ENCODE peak calls at places on chromosomes 1 and 21, in six cellular contexts. P is K562, E is IMR-90, R is prostate gland, Q is HCT116, M is ovary. G is an unnamed sample. For H3K4me1, the result is how much of the 10 kb centered on the place peaks cover.

GRCh38 chr1:225746361-225747179 is 31.1 kb upstream of the SRP9 start:
- DNase-seq in P (no peak), E (peak), R (peak), Q (peak), M (peak), G (peak)

GRCh38 chr1:236103646-236104218 is 38.6 kb upstream of the GPR137B start:
- DNase-seq in P (peak), E (peak), R (peak), Q (no peak), M (peak), G (peak)

GRCh38 chr1:97920275-97920831 is 481 bp downstream of the DPYD start:
- DNase-seq in P (no peak), E (peak), R (no peak), Q (no peak), M (no peak), G (no peak)

GRCh38 chr1:53134961-53135734 is 7.3 kb downstream of the SLC1A7 start:
- DNase-seq in P (peak), E (peak), R (no peak), Q (no peak), M (no peak), G (no peak)

GRCh38 chr1:36738245-36738644 is 255.5 kb upstream of the CSF3R start:
- DNase-seq in P (no peak), E (no peak), R (no peak), Q (no peak), M (no peak), G (no peak)

GRCh38 chr1:59500970-59501742 is 204.3 kb downstream of the FGGY start:
- DNase-seq in P (no peak), E (no peak), R (no peak), Q (no peak), M (no peak), G (no peak)

GRCh38 chr1:150813028-150813707 is 5.1 kb upstream of the CTSK start:
- DNase-seq in P (peak), E (peak), R (peak), Q (peak), M (peak), G (peak)

GRCh38 chr1:180633092-180634045 is 1.5 kb downstream of the XPR1 start:
- DNase-seq in P (no peak), E (peak), R (no peak), Q (no peak), M (no peak), G (no peak)

GRCh38 chr1:90706437-90707362 is 10.4 kb downstream of the BARHL2 start:
- DNase-seq in P (no peak), E (no peak), R (no peak), Q (no peak), M (no peak), G (peak)

GRCh38 chr1:219264557-219264956 is 90.9 kb downstream of the LYPLAL1 start:
- DNase-seq in P (no peak), E (no peak), R (no peak), Q (no peak), M (no peak), G (no peak)
- H3K4me1 ChIP-seq in P (under half), E (under half), R (under half), Q (under half), M (under half), G (under half)

GRCh38 chr1:201537966-201538617 is 835 bp upstream of the NAV1 start:
- DNase-seq in P (no peak), E (no peak), R (no peak), Q (no peak), M (no peak), G (no peak)

GRCh38 chr1:201540846-201541735 is 2.2 kb downstream of the NAV1 start:
- DNase-seq in P (no peak), E (no peak), R (no peak), Q (no peak), M (no peak), G (no peak)

GRCh38 chr1:201537467-201537866 is 1.5 kb upstream of the NAV1 start:
- DNase-seq in P (no peak), E (no peak), R (no peak), Q (no peak), M (no peak), G (no peak)

GRCh38 chr1:201538618-201539551 is at the start of gene NAV1:
- DNase-seq in P (peak), E (peak), R (no peak), Q (no peak), M (peak), G (no peak)

DNA sequence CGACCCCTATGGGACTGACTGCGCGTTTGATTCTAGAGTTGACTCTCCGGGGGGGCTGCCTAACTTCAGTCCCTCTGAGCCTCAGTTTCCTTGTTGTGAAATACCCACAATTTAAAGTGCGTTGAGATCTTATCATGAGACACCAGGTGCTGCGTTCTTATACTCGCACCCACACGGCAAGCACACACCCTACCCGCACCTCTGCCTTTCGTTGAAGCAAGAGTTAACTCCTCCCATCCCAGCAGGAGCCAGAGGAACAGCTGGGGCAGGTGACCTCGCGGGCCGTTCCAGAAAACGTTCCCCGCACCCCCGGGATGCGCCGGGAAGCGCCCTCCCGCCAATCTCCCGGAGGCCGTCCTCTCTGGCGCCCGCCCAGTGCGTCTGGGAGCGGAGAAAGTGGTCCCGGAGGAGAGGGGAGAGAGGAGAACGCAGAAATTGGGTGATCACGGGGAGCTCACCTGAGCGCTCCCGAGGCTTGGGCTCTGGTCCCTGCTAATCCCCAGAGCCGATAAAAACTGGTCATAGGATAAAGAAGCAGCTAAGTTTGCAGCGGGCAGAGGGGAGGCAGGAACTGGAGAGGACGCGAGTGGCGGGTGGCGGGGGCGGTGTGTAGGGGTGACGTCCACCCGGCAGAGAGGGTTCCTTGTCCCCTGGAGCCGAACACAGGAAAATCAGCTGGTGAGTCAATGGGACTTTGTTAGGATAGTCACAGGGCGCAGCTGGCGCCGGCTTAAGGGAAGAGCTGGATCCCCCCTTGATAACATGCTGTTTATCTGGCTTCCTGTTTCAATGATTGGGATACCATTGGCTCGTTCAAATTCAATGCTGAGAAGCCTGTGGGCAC is 856 bp downstream of the NAV1 start:
- DNase-seq in P (no peak), E (peak), R (no peak), Q (no peak), M (peak), G (peak)
- TF ChIP-seq POLR2A in P (no peak), E (peak), R (no peak), Q (no peak), M (peak), G (no peak)

DNA sequence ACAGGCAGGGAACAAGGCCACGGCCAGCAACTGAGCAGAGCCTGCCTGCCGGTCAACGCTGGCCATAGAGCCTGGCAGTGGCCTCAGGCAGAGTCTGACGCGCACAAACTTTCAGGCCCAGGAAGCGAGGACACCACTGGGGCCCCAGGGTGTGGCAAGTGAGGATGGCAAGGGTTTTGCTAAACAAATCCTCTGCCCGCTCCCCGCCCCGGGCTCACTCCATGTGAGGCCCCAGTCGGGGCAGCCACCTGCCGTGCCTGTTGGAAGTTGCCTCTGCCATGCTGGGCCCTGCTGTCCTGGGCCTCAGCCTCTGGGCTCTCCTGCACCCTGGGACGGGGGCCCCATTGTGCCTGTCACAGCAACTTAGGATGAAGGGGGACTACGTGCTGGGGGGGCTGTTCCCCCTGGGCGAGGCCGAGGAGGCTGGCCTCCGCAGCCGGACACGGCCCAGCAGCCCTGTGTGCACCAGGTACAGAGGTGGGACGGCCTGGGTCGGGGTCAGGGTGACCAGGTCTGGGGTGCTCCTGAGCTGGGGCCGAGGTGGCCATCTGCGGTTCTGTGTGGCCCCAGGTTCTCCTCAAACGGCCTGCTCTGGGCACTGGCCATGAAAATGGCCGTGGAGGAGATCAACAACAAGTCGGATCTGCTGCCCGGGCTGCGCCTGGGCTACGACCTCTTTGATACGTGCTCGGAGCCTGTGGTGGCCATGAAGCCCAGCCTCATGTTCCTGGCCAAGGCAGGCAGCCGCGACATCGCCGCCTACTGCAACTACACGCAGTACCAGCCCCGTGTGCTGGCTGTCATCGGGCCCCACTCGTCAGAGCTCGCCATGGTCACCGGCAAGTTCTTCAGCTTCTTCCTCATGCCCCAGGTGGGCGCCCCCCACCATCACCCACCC is at the start of gene TAS1R3:
- DNase-seq in P (no peak), E (no peak), R (no peak), Q (no peak), M (no peak), G (no peak)
- H3K27ac ChIP-seq in P (no peak), E (no peak), R (no peak), Q (peak), M (no peak), G (no peak)

DNA sequence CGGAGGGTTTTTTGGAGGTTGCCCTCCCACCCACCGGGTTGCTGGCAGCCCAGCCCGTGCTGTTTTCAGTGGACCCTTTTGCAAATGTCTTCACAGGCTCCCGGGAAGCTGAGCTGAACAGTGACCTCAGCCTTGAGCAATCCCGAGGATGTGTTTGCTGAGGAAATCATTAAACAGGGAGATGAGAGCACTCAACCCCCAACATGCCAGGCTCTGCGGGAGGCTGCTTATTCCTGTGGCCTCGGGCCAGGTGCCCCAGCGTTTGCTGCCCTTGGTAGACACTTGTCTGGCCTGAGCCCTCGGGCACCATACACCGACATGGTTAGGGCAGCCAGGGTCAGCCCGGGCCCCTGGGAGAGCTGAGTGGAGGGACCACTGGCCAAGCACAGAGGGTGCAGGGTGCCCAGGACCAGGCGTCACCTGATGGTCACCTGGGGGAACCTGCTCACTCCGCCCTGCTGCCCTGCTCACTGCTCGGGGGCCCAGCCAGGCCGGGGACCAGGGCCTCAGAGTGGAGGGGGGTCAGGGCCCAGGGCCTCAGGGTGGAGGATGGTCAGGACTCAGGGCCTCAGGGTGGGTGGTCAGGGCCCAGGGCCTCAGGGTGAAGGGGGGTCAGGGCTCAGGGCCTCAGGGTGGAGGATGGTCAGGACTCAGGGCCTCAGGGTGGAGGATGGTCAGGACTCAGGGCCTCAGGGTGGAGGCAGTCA is 42.5 kb upstream of the POFUT2 start:
- DNase-seq in P (no peak), E (peak), R (no peak), Q (no peak), M (peak), G (no peak)
- H3K4me1 ChIP-seq in P (under half), E (under half), R (under half), Q (under half), M (under half), G (under half)

DNA sequence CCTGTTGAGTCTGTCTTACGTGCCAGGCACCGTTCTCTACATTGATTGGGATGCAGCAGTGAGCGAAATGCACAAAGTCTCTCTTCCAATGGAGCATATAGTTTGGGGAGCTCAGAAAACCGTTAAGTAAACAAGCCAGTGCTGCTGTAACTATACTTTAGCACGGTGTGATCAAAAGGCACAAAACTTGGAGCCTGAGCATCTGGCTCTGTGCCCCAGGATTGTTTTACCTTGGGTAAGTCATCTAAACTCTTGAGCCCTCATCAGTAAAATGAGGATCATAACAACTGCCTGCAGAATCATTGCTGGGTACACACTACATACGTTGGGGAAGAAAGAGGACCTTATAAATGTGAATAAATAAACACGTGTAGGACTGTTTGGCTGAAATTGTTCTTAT is 1.8 kb downstream of the HHIPL2 start:
- DNase-seq in P (no peak), E (no peak), R (no peak), Q (no peak), M (no peak), G (no peak)
- TF ChIP-seq POLR2A in P (no peak), E (no peak), R (no peak), Q (no peak), M (no peak), G (no peak)

GRCh38 chr21:27582246-27582945 is 615.5 kb upstream of the ADAMTS5 start:
- DNase-seq in P (no peak), E (peak), R (no peak), Q (no peak), M (no peak), G (no peak)

GRCh38 chr21:27582946-27583270 is 616.0 kb upstream of the ADAMTS5 start:
- DNase-seq in P (no peak), E (no peak), R (no peak), Q (no peak), M (no peak), G (no peak)

GRCh38 chr21:27578741-27579265 is 611.9 kb upstream of the ADAMTS5 start:
- DNase-seq in P (no peak), E (no peak), R (no peak), Q (no peak), M (no peak), G (no peak)

GRCh38 chr21:27580276-27580675 is 613.4 kb upstream of the ADAMTS5 start:
- DNase-seq in P (no peak), E (peak), R (no peak), Q (no peak), M (no peak), G (no peak)

GRCh38 chr21:27581168-27581567 is 614.3 kb upstream of the ADAMTS5 start:
- DNase-seq in P (no peak), E (peak), R (no peak), Q (no peak), M (no peak), G (no peak)
- H3K27ac ChIP-seq in P (no peak), E (no peak), R (no peak), Q (no peak), M (no peak), G (no peak)

DNA sequence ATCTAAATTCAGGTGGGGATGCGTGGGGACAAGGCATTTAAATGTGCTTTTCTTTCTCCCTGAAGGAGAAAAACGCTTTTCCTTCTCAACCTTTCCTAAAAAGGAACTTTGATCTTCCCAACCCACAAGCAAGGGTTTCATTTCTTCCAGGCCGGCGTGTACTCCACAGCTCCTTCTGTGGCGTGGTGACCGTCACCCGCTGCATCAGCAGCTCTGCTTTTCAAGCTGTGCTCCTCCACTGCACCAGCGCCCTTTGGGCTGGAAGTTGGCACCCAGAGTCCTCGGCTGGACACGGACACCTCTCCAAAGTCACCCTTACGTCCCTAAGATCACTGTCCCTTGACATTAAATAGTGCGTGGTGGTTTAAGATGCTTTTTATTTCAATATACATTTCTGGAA is 54.3 kb downstream of the PEX14 start:
- DNase-seq in P (no peak), E (no peak), R (no peak), Q (no peak), M (no peak), G (no peak)
- H3K4me1 ChIP-seq in P (under half), E (under half), R (under half), Q (under half), M (under half), G (under half)

DNA sequence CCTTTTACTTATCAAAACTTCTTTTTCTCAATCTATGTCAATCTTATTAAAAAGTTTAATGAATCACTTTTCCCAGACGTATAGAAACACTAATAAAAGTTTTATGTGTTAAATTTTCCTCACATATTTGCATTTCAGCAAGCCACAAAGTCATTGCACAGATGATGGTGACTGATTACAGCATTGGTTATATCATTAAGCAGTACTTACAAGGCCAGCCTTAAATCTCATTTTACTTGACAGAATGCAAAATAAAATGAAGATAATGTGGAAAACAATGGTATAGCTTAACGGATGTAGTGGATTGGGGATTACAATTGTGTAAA is 39.5 kb downstream of the TMEM200B start:
- DNase-seq in P (no peak), E (no peak), R (no peak), Q (no peak), M (no peak), G (no peak)
- TF ChIP-seq POLR2A in P (no peak), E (no peak), R (no peak), Q (no peak), M (no peak), G (no peak)

DNA sequence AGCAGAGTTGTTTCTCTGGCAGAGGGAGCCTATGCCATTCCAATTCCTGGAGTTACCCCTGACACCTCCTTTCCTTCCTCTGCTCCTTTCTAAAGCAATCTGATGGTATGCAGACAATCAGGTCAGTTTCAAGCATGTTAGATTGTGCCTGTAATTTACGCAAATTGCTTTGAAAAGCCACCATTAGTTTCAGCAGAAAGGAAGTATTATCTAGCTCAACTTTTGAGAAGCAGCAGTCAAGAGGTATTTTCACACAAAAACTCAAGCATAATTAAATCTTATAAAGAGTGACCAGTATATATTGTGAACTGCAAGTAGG is 2.2 kb downstream of the ERRFI1 start:
- DNase-seq in P (no peak), E (no peak), R (no peak), Q (no peak), M (no peak), G (no peak)
- H3K27ac ChIP-seq in P (no peak), E (no peak), R (peak), Q (peak), M (peak), G (no peak)

G was measured in testis.